ENCODE peak calls at places on chromosomes 7 and 10, in eight cellular contexts. L is MM.1S, M is PC-3, B is neural progenitor cell, P is GM23248, W is SK-N-SH, H is hepatocyte, J is HCT116. Y is an unnamed sample.

GRCh38 chr7:11315687-11316258 is 342.1 kb downstream of the PHF14 start:
- DNase-seq in L (no peak), M (no peak), B (no peak), P (no peak), W (no peak), H (no peak), J (no peak), Y (no peak)

GRCh38 chr7:95209276-95209675 is 115.1 kb downstream of the PON1 start:
- DNase-seq in L (no peak), M (no peak), B (no peak), P (no peak), W (no peak), H (no peak), J (no peak), Y (no peak)

GRCh38 chr10:58585425-58585824 is 72.8 kb downstream of the BICC1 start:
- DNase-seq in L (no peak), M (no peak), B (no peak), P (no peak), W (no peak), H (no peak), J (no peak), Y (no peak)

GRCh38 chr10:82190432-82191260 is 315.7 kb downstream of the NRG3 start:
- DNase-seq in L (no peak), M (no peak), B (no peak), P (no peak), W (no peak), H (no peak), J (no peak), Y (no peak)

GRCh38 chr10:124142296-124142853 is 49.0 kb upstream of the CHST15 start:
- DNase-seq in L (no peak), M (no peak), B (no peak), P (no peak), W (no peak), H (no peak), J (no peak), Y (no peak)

GRCh38 chr7:88226201-88226600 is 6.4 kb upstream of the SRI start:
- DNase-seq in L (no peak), M (no peak), B (no peak), P (no peak), W (no peak), H (no peak), J (no peak), Y (no peak)

GRCh38 chr7:112938895-112939588 is 147.6 kb downstream of the GPR85 start:
- DNase-seq in L (peak; percentile 50), M (no peak), B (peak; percentile 86), P (peak; percentile 70), W (peak; percentile 67), H (peak; percentile 76), J (no peak), Y (peak; percentile 50)

GRCh38 chr10:71213127-71213616 is 802 bp downstream of the UNC5B start:
- DNase-seq in L (peak; percentile 71), M (peak; percentile 60), B (peak; percentile 78), P (peak; percentile 88), W (peak; percentile 61), H (peak; percentile 85), J (peak; percentile 36), Y (peak; percentile 20)

GRCh38 chr7:66016131-66016461 is 34.1 kb upstream of the GUSB start:
- DNase-seq in L (no peak), M (peak; percentile 78), B (no peak), P (peak; percentile 43), W (peak; percentile 23), H (peak; percentile 30), J (no peak), Y (no peak)

GRCh38 chr7:45609180-45609579 is 35.0 kb downstream of the ADCY1 start:
- DNase-seq in L (no peak), M (no peak), B (no peak), P (no peak), W (no peak), H (no peak), J (no peak), Y (no peak)

GRCh38 chr10:26043469-26043868 is 109.4 kb downstream of the MYO3A start:
- DNase-seq in L (no peak), M (no peak), B (no peak), P (no peak), W (no peak), H (no peak), J (no peak), Y (no peak)

GRCh38 chr7:72072901-72073300 is 339.2 kb downstream of the CALN1 start:
- DNase-seq in L (no peak), M (no peak), B (no peak), P (no peak), W (no peak), H (no peak), J (no peak), Y (no peak)

GRCh38 chr7:27201231-27202017 is 1.5 kb upstream of the HOXA13 start:
- DNase-seq in L (no peak), M (peak; percentile 41), B (no peak), P (peak; percentile 32), W (no peak), H (no peak), J (no peak), Y (peak; percentile 38)

GRCh38 chr10:51389415-51390342 is 309.7 kb downstream of the CSTF2T start:
- DNase-seq in L (peak; percentile 37), M (peak; percentile 100), B (peak; percentile 78), P (peak; percentile 95), W (peak; percentile 69), H (peak; percentile 43), J (peak; percentile 16), Y (peak; percentile 51)

GRCh38 chr7:19106308-19107141 is 10.9 kb downstream of the TWIST1 start:
- DNase-seq in L (no peak), M (no peak), B (peak; percentile 77), P (peak; percentile 64), W (peak; percentile 71), H (no peak), J (no peak), Y (no peak)
- H2AFZ ChIP-seq in L (peak overlapping the region; percentile 50), M (peak overlapping the region; percentile 96), B (no peak overlapping the region), P (peak overlapping the region; percentile 84), W (peak overlapping the region; percentile 54), H (peak overlapping the region; percentile 70), J (no peak overlapping the region), Y (no peak overlapping the region)

GRCh38 chr10:80158126-80158525 is 25.6 kb downstream of the PLAC9 start:
- DNase-seq in L (no peak), M (no peak), B (no peak), P (no peak), W (no peak), H (no peak), J (no peak), Y (no peak)
- H3K36me3 ChIP-seq in L (peaks cover 13% of the 10 kb centered on the region), M (peaks cover 85% of the 10 kb centered on the region), B (no peaks in the 10 kb centered on the region), P (peaks cover 42% of the 10 kb centered on the region), W (peaks cover 15% of the 10 kb centered on the region), H (no peaks in the 10 kb centered on the region), J (peaks cover 13% of the 10 kb centered on the region), Y (peaks cover 80% of the 10 kb centered on the region)

GRCh38 chr10:128734161-128734560 is 607.9 kb upstream of the MKI67 start:
- DNase-seq in L (no peak), M (no peak), B (no peak), P (no peak), W (no peak), H (no peak), J (no peak), Y (no peak)

GRCh38 chr10:128727114-128727513 is 600.9 kb upstream of the MKI67 start:
- DNase-seq in L (no peak), M (no peak), B (no peak), P (no peak), W (no peak), H (no peak), J (no peak), Y (no peak)

GRCh38 chr10:128734734-128735133 is 608.5 kb upstream of the MKI67 start:
- DNase-seq in L (no peak), M (no peak), B (no peak), P (no peak), W (no peak), H (no peak), J (no peak), Y (no peak)

GRCh38 chr10:128729910-128730420 is 603.7 kb upstream of the MKI67 start:
- DNase-seq in L (no peak), M (no peak), B (no peak), P (no peak), W (no peak), H (no peak), J (no peak), Y (no peak)

DNA sequence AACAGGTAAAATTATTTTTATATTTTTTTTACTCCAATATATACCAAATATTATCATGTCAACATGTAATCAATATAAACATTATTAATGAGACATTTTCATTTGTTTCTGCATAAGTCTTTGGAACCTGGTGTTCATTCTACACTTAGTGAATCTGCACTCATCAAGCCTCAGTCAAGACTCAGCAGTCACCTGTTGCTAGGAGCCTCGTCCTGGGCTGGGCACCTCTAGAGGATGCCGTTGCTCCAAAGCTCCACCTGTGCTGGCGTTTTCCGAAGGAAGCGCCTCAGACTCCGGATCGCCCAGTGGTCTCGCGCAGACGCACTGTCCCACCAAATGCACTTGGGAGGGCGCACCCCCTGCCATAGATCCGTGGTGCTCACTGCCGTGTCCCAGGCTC is 604.7 kb upstream of the MKI67 start:
- DNase-seq in L (no peak), M (no peak), B (no peak), P (no peak), W (no peak), H (no peak), J (no peak), Y (no peak)
- TF ChIP-seq EZH2phosphoT487 in L (no peak), M (no peak), B (no peak), P (no peak), W (no peak), H (no peak), J (no peak), Y (no peak)

DNA sequence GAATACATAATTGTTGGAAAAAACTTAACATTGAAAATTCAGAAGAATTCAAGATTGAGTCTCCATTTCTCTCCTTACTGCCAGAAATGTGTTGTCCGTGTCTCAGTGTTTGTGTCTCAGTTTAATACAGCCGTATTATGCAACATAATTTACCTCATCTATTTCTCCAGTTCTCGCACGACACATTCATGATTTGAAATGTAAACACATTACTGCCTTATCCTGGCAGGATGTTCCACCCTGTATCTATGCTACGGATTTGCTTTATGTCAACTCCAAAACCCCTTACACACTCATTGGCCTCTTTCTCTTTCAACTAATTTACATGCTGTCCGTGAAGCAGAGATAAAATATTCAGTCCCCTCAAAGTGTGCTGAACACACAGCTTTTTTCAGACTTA is 653.7 kb upstream of the SEMA3D start:
- DNase-seq in L (no peak), M (no peak), B (no peak), P (no peak), W (no peak), H (no peak), J (no peak), Y (no peak)
- H2AFZ ChIP-seq in L (no peak overlapping the region), M (no peak overlapping the region), B (no peak overlapping the region), P (no peak overlapping the region), W (no peak overlapping the region), H (no peak overlapping the region), J (no peak overlapping the region), Y (no peak overlapping the region)